ENCODE peak calls at places on chromosome 4, in four cellular contexts. P is mesenchymal stem cell, H is coronary artery, F is trophoblast cell. X is an unnamed sample.

GRCh38 chr4:3168029-3168428 is 80.9 kb upstream of the MSANTD1 start:
- DNase-seq in P (peak), H (no peak), F (no peak), X (peak)

GRCh38 chr4:3461515-3462291 is 1.4 kb upstream of the DOK7 start:
- DNase-seq in P (no peak), H (peak), F (no peak), X (no peak)

GRCh38 chr4:65495439-65495838 is 174.8 kb downstream of the EPHA5 start:
- DNase-seq in P (no peak), H (no peak), F (no peak), X (no peak)

GRCh38 chr4:152032722-152033131 is 271.9 kb upstream of the GATB start:
- DNase-seq in P (peak), H (peak), F (peak), X (peak)

GRCh38 chr4:7434766-7435150 is at the start of gene PSAPL1:
- DNase-seq in P (peak), H (no peak), F (peak), X (peak)

GRCh38 chr4:48604527-48604926 is 114.5 kb downstream of the ZAR1 start:
- DNase-seq in P (no peak), H (no peak), F (no peak), X (no peak)

GRCh38 chr4:55933611-55934010 is 15.1 kb upstream of the CEP135 start:
- DNase-seq in P (no peak), H (no peak), F (peak), X (no peak)

GRCh38 chr4:113173865-113174264 is 124.4 kb downstream of the ANK2 start:
- DNase-seq in P (no peak), H (no peak), F (no peak), X (no peak)

GRCh38 chr4:69321153-69321729 is 41.0 kb downstream of the UGT2B28 start:
- DNase-seq in P (no peak), H (no peak), F (no peak), X (no peak)

GRCh38 chr4:173046818-173047217 is 121.8 kb upstream of the GALNT7 start:
- DNase-seq in P (peak), H (no peak), F (peak), X (no peak)

GRCh38 chr4:127781303-127782024 is 658 bp upstream of the HSPA4L start:
- DNase-seq in P (peak), H (peak), F (peak), X (no peak)

GRCh38 chr4:140090215-140090731 is 63.7 kb downstream of the MAML3 start:
- DNase-seq in P (peak), H (no peak), F (peak), X (peak)

GRCh38 chr4:184416913-184417734 is 57.2 kb downstream of the IRF2 start:
- DNase-seq in P (peak), H (no peak), F (no peak), X (no peak)

GRCh38 chr4:184419976-184420375 is 54.4 kb downstream of the IRF2 start:
- DNase-seq in P (no peak), H (no peak), F (no peak), X (no peak)

GRCh38 chr4:184415071-184415470 is 59.3 kb downstream of the IRF2 start:
- DNase-seq in P (no peak), H (no peak), F (peak), X (no peak)

GRCh38 chr4:184420402-184420801 is 53.9 kb downstream of the IRF2 start:
- DNase-seq in P (no peak), H (no peak), F (no peak), X (no peak)

GRCh38 chr4:184417802-184418511 is 56.4 kb downstream of the IRF2 start:
- DNase-seq in P (peak), H (no peak), F (peak), X (peak)
- H3K27ac ChIP-seq in P (peak), H (peak), F (no peak), X (peak)

DNA sequence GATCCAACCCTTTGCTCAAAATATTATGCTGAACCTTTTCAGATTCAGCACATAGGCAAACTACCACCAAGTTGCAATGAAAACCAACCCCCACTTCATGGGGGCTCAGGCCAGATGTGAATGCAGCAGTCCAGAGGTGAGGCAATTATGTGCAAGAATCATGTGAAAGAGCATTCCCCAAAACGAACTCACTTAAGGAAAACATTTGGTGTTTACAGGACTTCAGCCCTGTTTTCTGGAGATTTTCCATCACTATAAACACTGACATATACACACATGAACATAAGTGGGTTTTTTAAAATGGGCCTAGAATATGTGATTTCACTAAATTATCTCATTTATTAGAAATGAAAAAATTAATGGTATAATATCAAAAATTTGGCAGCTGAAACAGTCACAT is 31.5 kb downstream of the BMP3 start:
- DNase-seq in P (no peak), H (no peak), F (no peak), X (no peak)
- H3K27ac ChIP-seq in P (no peak), H (no peak), F (no peak), X (no peak)

DNA sequence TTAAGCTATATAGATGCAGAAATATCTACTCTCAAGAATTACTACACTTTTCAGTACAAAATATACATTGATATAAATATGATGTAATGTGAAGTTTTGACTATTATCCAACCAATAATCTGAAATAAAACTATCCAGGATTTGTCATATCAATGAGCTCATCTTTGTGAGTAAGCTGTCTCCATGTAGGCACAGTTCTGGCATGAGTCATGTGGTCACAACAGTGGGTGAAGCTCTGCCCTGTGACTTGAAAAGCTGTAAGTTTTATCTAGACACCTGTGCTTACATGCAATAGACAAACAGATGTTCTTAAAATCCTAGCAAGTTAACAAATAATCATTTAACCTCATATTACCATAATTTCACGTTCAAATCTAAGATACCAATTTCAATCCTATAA is 192.7 kb downstream of the GABRG1 start:
- DNase-seq in P (no peak), H (no peak), F (no peak), X (no peak)
- H3K27ac ChIP-seq in P (no peak), H (no peak), F (no peak), X (no peak)

GRCh38 chr4:1509366-1509765 is 103.1 kb upstream of the NKX1-1 start:
- DNase-seq in P (no peak), H (no peak), F (no peak), X (no peak)
- H3K27ac ChIP-seq in P (no peak), H (no peak), F (no peak), X (no peak)

DNA sequence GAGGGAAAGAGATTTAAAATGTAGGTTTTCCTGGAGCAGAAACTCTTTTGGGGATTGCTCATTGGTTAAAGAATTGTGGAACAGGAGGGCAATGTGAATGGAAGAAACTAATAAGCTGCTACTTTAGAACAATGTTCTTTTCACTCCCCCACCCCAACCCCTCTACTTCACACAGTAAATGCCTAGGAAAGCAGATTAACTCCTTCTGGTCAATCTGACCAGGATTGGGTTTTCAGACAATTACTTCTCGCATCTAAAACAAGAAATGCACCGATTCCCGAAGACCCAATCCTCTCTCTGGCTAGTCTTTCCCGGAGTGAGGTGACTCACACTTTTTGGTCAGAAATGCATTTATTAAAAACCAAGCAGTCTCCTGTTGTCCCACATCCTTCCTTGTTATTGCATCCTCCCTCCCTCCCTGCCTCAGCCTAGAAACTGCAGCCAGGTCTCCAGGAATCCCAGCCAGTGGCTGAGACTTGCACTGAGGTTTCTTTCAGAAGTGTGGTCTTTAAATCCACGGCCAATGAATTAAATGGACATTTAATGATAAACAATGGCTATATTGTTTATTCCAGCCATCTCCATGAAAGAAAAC is 21.4 kb downstream of the MFAP3L start:
- DNase-seq in P (no peak), H (no peak), F (no peak), X (no peak)
- H3K27ac ChIP-seq in P (no peak), H (no peak), F (no peak), X (no peak)